ENCODE peak calls at places on chromosomes 2 and 18, in seven cellular contexts. E, P, Q, G, S, N and D are unnamed samples.
A peak's percentile ranks its signal among the peaks of the same experiment; 100 is the strongest.

GRCh38 chr2:3747032-3747654 is 43.8 kb downstream of the DCDC2C start:
- DNase-seq in E (no peak), P (no peak), Q (no peak), G (no peak), S (no peak), N (no peak), D (no peak)

GRCh38 chr2:100011272-100011711 is 131.1 kb downstream of the AFF3 start:
- DNase-seq in E (no peak), P (no peak), Q (no peak), G (no peak), S (no peak), N (no peak), D (no peak)

GRCh38 chr2:207467716-207468347 is 61.9 kb upstream of the CREB1 start:
- DNase-seq in E (no peak), P (no peak), Q (peak; percentile 8), G (no peak), S (peak; percentile 16), N (no peak), D (no peak)

GRCh38 chr18:31041346-31042067 is 1.0 kb downstream of the DSC3 start:
- DNase-seq in E (peak; percentile 20), P (no peak), Q (no peak), G (no peak), S (no peak), N (no peak), D (no peak)

GRCh38 chr2:19607931-19608762 is 249.7 kb upstream of the OSR1 start:
- DNase-seq in E (no peak), P (no peak), Q (no peak), G (no peak), S (no peak), N (no peak), D (no peak)

GRCh38 chr2:110104025-110104771 is 11.4 kb downstream of the MALL start:
- DNase-seq in E (no peak), P (no peak), Q (no peak), G (no peak), S (no peak), N (no peak), D (no peak)

GRCh38 chr2:43084699-43085091 is 141.7 kb downstream of the ZFP36L2 start:
- DNase-seq in E (no peak), P (no peak), Q (peak; percentile 32), G (no peak), S (no peak), N (no peak), D (no peak)

GRCh38 chr2:126973745-126974144 is 75.1 kb downstream of the TEX51 start:
- DNase-seq in E (no peak), P (no peak), Q (no peak), G (no peak), S (no peak), N (no peak), D (no peak)

GRCh38 chr2:21754164-21754788 is 630.5 kb downstream of the TDRD15 start:
- DNase-seq in E (no peak), P (peak; percentile 10), Q (no peak), G (no peak), S (no peak), N (no peak), D (no peak)

GRCh38 chr2:217538719-217539118 is 464.1 kb downstream of the TNS1 start:
- DNase-seq in E (no peak), P (no peak), Q (no peak), G (no peak), S (no peak), N (no peak), D (no peak)

GRCh38 chr18:14916181-14916580 is 168.2 kb downstream of the ANKRD30B start:
- DNase-seq in E (no peak), P (no peak), Q (no peak), G (no peak), S (no peak), N (no peak), D (no peak)

GRCh38 chr2:45223531-45223930 is 214.3 kb upstream of the SIX2 start:
- DNase-seq in E (no peak), P (no peak), Q (no peak), G (no peak), S (no peak), N (no peak), D (no peak)

GRCh38 chr18:13376298-13376840 is 157.8 kb downstream of the LDLRAD4 start:
- DNase-seq in E (no peak), P (no peak), Q (no peak), G (no peak), S (no peak), N (no peak), D (no peak)

GRCh38 chr18:75844102-75844604 is 416.6 kb upstream of the SMIM21 start:
- DNase-seq in E (no peak), P (no peak), Q (no peak), G (no peak), S (no peak), N (no peak), D (no peak)

GRCh38 chr18:62988467-62988866 is 273.1 kb downstream of the PHLPP1 start:
- DNase-seq in E (no peak), P (no peak), Q (no peak), G (no peak), S (no peak), N (no peak), D (no peak)

GRCh38 chr2:240494194-240494793 is 58.8 kb downstream of the GPC1 start:
- DNase-seq in E (peak; percentile 1), P (no peak), Q (no peak), G (no peak), S (no peak), N (no peak), D (no peak)

GRCh38 chr18:48949606-48950535 is 894 bp downstream of the SMAD7 start:
- DNase-seq in E (peak; percentile 71), P (no peak), Q (peak; percentile 27), G (peak; percentile 60), S (no peak), N (no peak), D (no peak)

GRCh38 chr2:32614069-32614468 is 13.8 kb upstream of the TTC27 start:
- DNase-seq in E (no peak), P (no peak), Q (no peak), G (no peak), S (no peak), N (no peak), D (no peak)

GRCh38 chr2:178718283-178718682 is 88.9 kb downstream of the TTN start:
- DNase-seq in E (no peak), P (no peak), Q (no peak), G (no peak), S (no peak), N (no peak), D (no peak)

GRCh38 chr2:144583741-144584453 is 64.0 kb upstream of the ZEB2 start:
- DNase-seq in E (no peak), P (no peak), Q (no peak), G (no peak), S (no peak), N (no peak), D (no peak)

GRCh38 chr18:52536039-52536438 is 196.0 kb downstream of the DCC start:
- DNase-seq in E (no peak), P (no peak), Q (no peak), G (no peak), S (no peak), N (no peak), D (no peak)

GRCh38 chr2:223887127-223887526 is 49.7 kb upstream of the AP1S3 start:
- DNase-seq in E (no peak), P (peak; percentile 54), Q (no peak), G (no peak), S (no peak), N (no peak), D (no peak)

GRCh38 chr2:75268112-75268511 is 68.8 kb upstream of the TACR1 start:
- DNase-seq in E (no peak), P (no peak), Q (no peak), G (no peak), S (no peak), N (no peak), D (no peak)

GRCh38 chr2:17636989-17637906 is 96.8 kb downstream of the VSNL1 start:
- DNase-seq in E (peak; percentile 32), P (no peak), Q (no peak), G (no peak), S (no peak), N (no peak), D (no peak)

GRCh38 chr2:189178007-189178406 is 1.6 kb downstream of the COL5A2 start:
- DNase-seq in E (no peak), P (no peak), Q (no peak), G (no peak), S (no peak), N (no peak), D (no peak)

GRCh38 chr2:76314621-76315020 is 603.9 kb upstream of the GCFC2 start:
- DNase-seq in E (no peak), P (no peak), Q (no peak), G (no peak), S (no peak), N (no peak), D (no peak)

GRCh38 chr18:53864758-53865157 is 359.7 kb downstream of the MBD2 start:
- DNase-seq in E (peak; percentile 14), P (no peak), Q (no peak), G (no peak), S (no peak), N (no peak), D (no peak)
- TF ChIP-seq JUND in E (no peak), P (no peak), Q (no peak), G (no peak), S (no peak), N (no peak), D (no peak)

DNA sequence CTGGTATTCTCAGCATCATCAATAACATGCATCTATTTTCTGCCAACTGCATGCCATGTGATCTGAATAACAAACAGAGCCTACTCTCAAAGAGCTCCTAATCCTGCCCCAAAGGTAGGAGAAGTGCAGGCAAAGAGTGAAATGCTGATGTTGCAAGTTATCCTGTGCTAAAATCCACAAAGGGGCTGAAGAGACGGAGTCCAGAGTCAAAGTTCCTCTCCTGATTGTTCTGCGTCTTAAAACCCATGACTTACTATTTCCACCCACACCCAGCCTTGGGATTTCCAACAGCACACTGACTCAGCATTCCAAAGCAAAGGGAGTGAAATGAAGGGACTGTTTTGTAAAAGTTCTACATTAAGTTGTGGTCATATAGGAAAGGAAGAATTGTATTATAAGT is 13.6 kb upstream of the DAPL1 start:
- DNase-seq in E (no peak), P (no peak), Q (no peak), G (no peak), S (no peak), N (no peak), D (no peak)
- TF ChIP-seq JUND in E (no peak), P (no peak), Q (no peak), G (no peak), S (no peak), N (no peak), D (no peak)

GRCh38 chr2:10286216-10287037 is 16.3 kb upstream of the HPCAL1 start:
- DNase-seq in E (peak; percentile 93), P (no peak), Q (no peak), G (peak; percentile 39), S (no peak), N (no peak), D (no peak)
- TF ChIP-seq JUND in E (no peak), P (no peak), Q (no peak), G (no peak), S (no peak), N (no peak), D (no peak)

DNA sequence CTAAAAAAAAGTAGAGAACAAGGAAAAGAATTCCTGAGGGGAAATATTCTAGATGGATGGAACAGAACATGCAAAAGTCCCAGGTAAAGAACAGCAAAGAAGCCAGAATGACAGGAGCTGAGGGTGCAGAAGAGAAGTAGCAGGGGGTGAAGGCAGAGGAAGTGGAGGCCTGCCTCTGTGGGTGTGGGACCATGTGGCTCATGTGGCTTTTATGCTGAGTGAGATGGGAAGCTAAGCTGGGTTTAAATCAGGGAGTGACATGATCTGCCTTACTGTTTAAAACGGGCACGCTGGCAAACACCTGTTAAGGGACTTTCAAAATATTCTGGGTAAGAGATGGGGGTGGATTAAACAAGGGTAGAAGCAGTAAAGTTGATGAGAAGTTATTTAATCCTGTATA is 40.0 kb downstream of the GKN2 start:
- DNase-seq in E (no peak), P (no peak), Q (no peak), G (no peak), S (no peak), N (no peak), D (no peak)
- TF ChIP-seq JUND in E (no peak), P (no peak), Q (no peak), G (no peak), S (no peak), N (no peak), D (no peak)